ENCODE peak calls at places on chromosomes 11 and 22, in six cellular contexts. One of them, this sample, is unnamed.

GRCh38 chr11:35564246-35564595 is 38.8 kb upstream of the PAMR1 start:
- DNase-seq in HCT116: no peak
- DNase-seq in PC-3: no peak
- DNase-seq in GM23248: no peak
- DNase-seq in neural progenitor cell: no peak
- DNase-seq in MM.1S: no peak
- DNase-seq in this sample: no peak

GRCh38 chr22:38973289-38974169 is 8.6 kb upstream of the APOBEC3B start:
- DNase-seq in PC-3: peak
- DNase-seq in GM23248: peak
- DNase-seq in neural progenitor cell: peak
- DNase-seq in HCT116: no peak
- DNase-seq in MM.1S: peak
- DNase-seq in this sample: no peak

GRCh38 chr11:65859812-65860277 is 388 bp upstream of the MUS81 start:
- DNase-seq in neural progenitor cell: peak
- DNase-seq in GM23248: peak
- DNase-seq in MM.1S: peak
- DNase-seq in HCT116: no peak
- DNase-seq in PC-3: no peak
- DNase-seq in this sample: no peak

GRCh38 chr11:131111775-131112174 is 195.5 kb upstream of the SNX19 start:
- DNase-seq in HCT116: no peak
- DNase-seq in PC-3: no peak
- DNase-seq in neural progenitor cell: no peak
- DNase-seq in MM.1S: no peak
- DNase-seq in GM23248: no peak
- DNase-seq in this sample: no peak

GRCh38 chr11:32434387-32435151 is 770 bp downstream of the WT1 start:
- DNase-seq in PC-3: peak
- DNase-seq in HCT116: no peak
- DNase-seq in MM.1S: no peak
- DNase-seq in neural progenitor cell: peak
- DNase-seq in GM23248: no peak
- DNase-seq in this sample: peak

GRCh38 chr11:79543101-79543500 is 102.3 kb upstream of the TENM4 start:
- DNase-seq in HCT116: no peak
- DNase-seq in neural progenitor cell: no peak
- DNase-seq in MM.1S: no peak
- DNase-seq in GM23248: no peak
- DNase-seq in PC-3: no peak
- DNase-seq in this sample: no peak

GRCh38 chr11:56333156-56333555 is 12.7 kb upstream of the OR8K1 start:
- DNase-seq in MM.1S: no peak
- DNase-seq in HCT116: no peak
- DNase-seq in neural progenitor cell: no peak
- DNase-seq in GM23248: no peak
- DNase-seq in PC-3: no peak
- DNase-seq in this sample: no peak

GRCh38 chr22:50317674-50318073 is 9.1 kb downstream of the DENND6B start:
- DNase-seq in PC-3: no peak
- DNase-seq in HCT116: no peak
- DNase-seq in GM23248: no peak
- DNase-seq in neural progenitor cell: no peak
- DNase-seq in MM.1S: no peak
- DNase-seq in this sample: peak

GRCh38 chr11:47152953-47153950 is 23.4 kb downstream of the ARFGAP2 start:
- DNase-seq in PC-3: peak
- DNase-seq in neural progenitor cell: peak
- DNase-seq in GM23248: peak
- DNase-seq in HCT116: no peak
- DNase-seq in MM.1S: peak
- DNase-seq in this sample: peak

GRCh38 chr22:46437990-46438389 is 99.4 kb downstream of the CELSR1 start:
- DNase-seq in HCT116: no peak
- DNase-seq in PC-3: no peak
- DNase-seq in MM.1S: no peak
- DNase-seq in neural progenitor cell: no peak
- DNase-seq in GM23248: no peak
- DNase-seq in this sample: no peak

GRCh38 chr11:92893276-92893675 is 76.2 kb upstream of the MTNR1B start:
- DNase-seq in PC-3: no peak
- DNase-seq in neural progenitor cell: no peak
- DNase-seq in GM23248: peak
- DNase-seq in HCT116: no peak
- DNase-seq in MM.1S: peak
- DNase-seq in this sample: no peak

GRCh38 chr11:82686211-82686610 is 47.5 kb downstream of the FAM181B start:
- DNase-seq in neural progenitor cell: no peak
- DNase-seq in PC-3: no peak
- DNase-seq in GM23248: no peak
- DNase-seq in MM.1S: no peak
- DNase-seq in HCT116: no peak
- DNase-seq in this sample: no peak

GRCh38 chr11:69233761-69234136 is 60.2 kb upstream of the MYEOV start:
- DNase-seq in PC-3: no peak
- DNase-seq in MM.1S: no peak
- DNase-seq in neural progenitor cell: no peak
- DNase-seq in GM23248: no peak
- DNase-seq in HCT116: no peak
- DNase-seq in this sample: no peak

GRCh38 chr11:64789331-64790204 is 11.2 kb upstream of the SF1 start:
- DNase-seq in MM.1S: no peak
- DNase-seq in PC-3: no peak
- DNase-seq in HCT116: no peak
- DNase-seq in neural progenitor cell: no peak
- DNase-seq in GM23248: no peak
- DNase-seq in this sample: peak

GRCh38 chr11:72239849-72240460 is 4.0 kb downstream of the PHOX2A start:
- DNase-seq in neural progenitor cell: peak
- DNase-seq in GM23248: peak
- DNase-seq in MM.1S: no peak
- DNase-seq in PC-3: peak
- DNase-seq in HCT116: no peak
- DNase-seq in this sample: no peak

GRCh38 chr11:72242141-72242540 is 1.8 kb downstream of the PHOX2A start:
- DNase-seq in GM23248: no peak
- DNase-seq in MM.1S: no peak
- DNase-seq in HCT116: no peak
- DNase-seq in neural progenitor cell: no peak
- DNase-seq in PC-3: no peak
- DNase-seq in this sample: no peak

GRCh38 chr11:72239296-72239848 is 4.6 kb downstream of the PHOX2A start:
- DNase-seq in MM.1S: no peak
- DNase-seq in HCT116: no peak
- DNase-seq in GM23248: peak
- DNase-seq in neural progenitor cell: peak
- DNase-seq in PC-3: peak
- DNase-seq in this sample: peak

GRCh38 chr11:72241290-72241781 is 2.6 kb downstream of the PHOX2A start:
- DNase-seq in PC-3: no peak
- DNase-seq in GM23248: no peak
- DNase-seq in neural progenitor cell: peak
- DNase-seq in HCT116: no peak
- DNase-seq in MM.1S: no peak
- DNase-seq in this sample: peak

DNA sequence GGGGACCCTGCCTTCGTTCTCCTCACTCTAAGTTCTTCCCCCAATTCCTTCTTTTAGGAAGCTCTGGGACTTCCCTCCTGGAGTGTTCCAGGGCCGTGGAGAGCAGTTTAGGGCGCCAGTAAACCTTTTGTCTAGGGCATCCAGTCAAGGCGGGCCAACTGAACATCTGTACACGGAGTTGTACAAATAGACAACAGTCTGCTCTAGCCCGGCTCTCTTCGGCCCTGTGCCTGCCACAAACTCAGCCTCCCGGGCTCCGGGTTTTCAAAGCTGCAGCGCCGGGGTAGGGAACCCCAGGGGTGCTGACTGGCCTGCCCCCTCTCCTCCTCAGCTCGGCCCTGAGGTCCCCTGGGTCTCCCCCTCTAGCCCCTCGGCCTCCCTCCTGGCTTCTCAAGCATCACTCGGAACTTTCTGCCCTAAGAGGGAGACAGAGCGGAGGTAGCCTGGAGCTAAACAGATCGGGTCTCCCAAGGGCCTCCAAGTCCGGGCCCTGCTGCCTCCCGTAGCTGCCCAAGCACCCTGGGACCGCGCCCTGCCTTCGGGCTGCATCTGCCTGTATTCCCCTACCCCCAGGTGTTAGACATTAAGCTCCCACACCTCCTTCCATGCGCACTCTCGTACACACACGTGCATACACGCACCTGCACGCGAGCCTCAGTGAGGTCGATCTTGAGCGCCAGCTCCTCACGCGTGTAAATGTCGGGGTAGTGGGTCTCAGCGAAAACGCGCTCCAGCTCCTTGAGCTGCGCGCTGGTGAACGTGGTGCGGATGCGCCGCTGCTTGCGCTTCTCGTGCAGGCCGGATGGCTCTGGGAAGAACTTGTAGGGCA is 3.3 kb downstream of the PHOX2A start:
- DNase-seq in GM23248: peak
- DNase-seq in neural progenitor cell: peak
- DNase-seq in MM.1S: no peak
- DNase-seq in HCT116: no peak
- DNase-seq in PC-3: no peak
- DNase-seq in this sample: no peak
- H3K9ac ChIP-seq in GM23248: peak
- H3K9ac ChIP-seq in neural progenitor cell: no peak
- H3K9ac ChIP-seq in MM.1S: no peak
- H3K9ac ChIP-seq in HCT116: no peak
- H3K9ac ChIP-seq in PC-3: no peak
- H3K9ac ChIP-seq in this sample: peak

DNA sequence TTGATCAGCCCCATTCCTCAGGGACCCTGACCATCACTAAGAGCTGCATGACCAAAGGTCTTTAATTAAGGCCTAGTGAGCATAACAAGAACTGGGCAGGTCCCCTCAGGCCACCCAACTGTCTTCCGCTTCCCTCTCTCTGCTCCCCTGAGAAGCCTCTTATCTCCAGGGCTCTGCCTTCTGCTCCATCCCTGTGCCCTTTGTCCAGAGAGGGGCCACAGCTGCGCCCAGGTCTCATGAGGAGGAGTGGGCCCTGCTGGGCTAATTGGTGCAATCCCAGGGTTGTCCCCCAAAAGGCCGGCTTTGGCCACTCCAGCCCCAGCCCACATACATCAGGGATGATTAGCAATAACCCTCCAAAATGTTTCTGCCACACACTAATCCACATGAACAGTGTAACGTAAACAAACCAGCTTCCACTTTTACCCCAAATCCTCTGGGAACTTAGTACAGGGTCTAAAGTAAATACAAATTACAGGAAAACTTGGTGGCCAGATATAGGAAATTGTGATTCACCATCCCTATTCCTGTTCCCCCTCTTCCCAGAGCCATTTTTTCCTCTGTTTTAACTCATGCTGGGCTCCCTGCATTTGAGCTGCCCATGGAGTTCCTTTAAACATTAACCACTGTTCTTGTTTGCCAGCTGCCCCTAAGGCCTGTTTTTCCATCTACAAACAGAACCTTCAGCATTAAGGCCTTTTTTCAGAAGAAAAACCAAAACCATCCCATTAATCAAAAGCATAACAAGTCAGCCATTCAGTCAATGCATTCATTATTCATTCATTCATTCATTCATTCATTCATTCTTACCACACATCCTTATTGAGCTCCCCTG is 34.6 kb upstream of the CAVIN3 start:
- DNase-seq in neural progenitor cell: no peak
- DNase-seq in HCT116: no peak
- DNase-seq in PC-3: no peak
- DNase-seq in GM23248: no peak
- DNase-seq in MM.1S: no peak
- DNase-seq in this sample: no peak
- TF ChIP-seq EZH2phosphoT487 in neural progenitor cell: no peak
- TF ChIP-seq EZH2phosphoT487 in HCT116: no peak
- TF ChIP-seq EZH2phosphoT487 in PC-3: no peak
- TF ChIP-seq EZH2phosphoT487 in GM23248: no peak
- TF ChIP-seq EZH2phosphoT487 in MM.1S: no peak
- TF ChIP-seq EZH2phosphoT487 in this sample: no peak

GRCh38 chr11:12177739-12178338 is 67.4 kb downstream of the MICAL2 start:
- DNase-seq in GM23248: no peak
- DNase-seq in MM.1S: no peak
- DNase-seq in PC-3: no peak
- DNase-seq in HCT116: no peak
- DNase-seq in neural progenitor cell: no peak
- DNase-seq in this sample: no peak

GRCh38 chr11:12179019-12179418 is 68.6 kb downstream of the MICAL2 start:
- DNase-seq in HCT116: no peak
- DNase-seq in GM23248: no peak
- DNase-seq in neural progenitor cell: no peak
- DNase-seq in PC-3: no peak
- DNase-seq in MM.1S: no peak
- DNase-seq in this sample: no peak

GRCh38 chr11:12182650-12183511 is 72.5 kb downstream of the MICAL2 start:
- DNase-seq in MM.1S: no peak
- DNase-seq in PC-3: peak
- DNase-seq in neural progenitor cell: no peak
- DNase-seq in GM23248: peak
- DNase-seq in HCT116: peak
- DNase-seq in this sample: no peak

GRCh38 chr11:12179521-12179920 is 69.1 kb downstream of the MICAL2 start:
- DNase-seq in HCT116: no peak
- DNase-seq in MM.1S: no peak
- DNase-seq in GM23248: no peak
- DNase-seq in neural progenitor cell: no peak
- DNase-seq in PC-3: no peak
- DNase-seq in this sample: no peak

GRCh38 chr11:12180257-12181205 is 70.1 kb downstream of the MICAL2 start:
- DNase-seq in GM23248: no peak
- DNase-seq in HCT116: no peak
- DNase-seq in PC-3: no peak
- DNase-seq in neural progenitor cell: no peak
- DNase-seq in MM.1S: no peak
- DNase-seq in this sample: no peak
- H3K9ac ChIP-seq in GM23248: no peak
- H3K9ac ChIP-seq in HCT116: peak
- H3K9ac ChIP-seq in PC-3: no peak
- H3K9ac ChIP-seq in neural progenitor cell: no peak
- H3K9ac ChIP-seq in MM.1S: no peak
- H3K9ac ChIP-seq in this sample: peak

GRCh38 chr11:83709434-83709833 is 423.3 kb upstream of the CCDC90B start:
- DNase-seq in neural progenitor cell: no peak
- DNase-seq in HCT116: no peak
- DNase-seq in PC-3: no peak
- DNase-seq in MM.1S: peak
- DNase-seq in GM23248: no peak
- DNase-seq in this sample: no peak

GRCh38 chr11:83711035-83711630 is 425.0 kb upstream of the CCDC90B start:
- DNase-seq in GM23248: peak
- DNase-seq in MM.1S: no peak
- DNase-seq in neural progenitor cell: no peak
- DNase-seq in HCT116: no peak
- DNase-seq in PC-3: no peak
- DNase-seq in this sample: no peak

GRCh38 chr11:83715927-83716525 is 429.9 kb upstream of the CCDC90B start:
- DNase-seq in MM.1S: no peak
- DNase-seq in neural progenitor cell: no peak
- DNase-seq in HCT116: no peak
- DNase-seq in PC-3: no peak
- DNase-seq in GM23248: no peak
- DNase-seq in this sample: no peak

GRCh38 chr11:83717551-83717950 is 431.4 kb upstream of the CCDC90B start:
- DNase-seq in HCT116: no peak
- DNase-seq in neural progenitor cell: no peak
- DNase-seq in GM23248: peak
- DNase-seq in MM.1S: peak
- DNase-seq in PC-3: no peak
- DNase-seq in this sample: no peak

GRCh38 chr11:83713701-83714100 is 427.5 kb upstream of the CCDC90B start:
- DNase-seq in MM.1S: no peak
- DNase-seq in PC-3: no peak
- DNase-seq in GM23248: peak
- DNase-seq in HCT116: no peak
- DNase-seq in neural progenitor cell: no peak
- DNase-seq in this sample: no peak
- TF ChIP-seq EZH2phosphoT487 in MM.1S: no peak
- TF ChIP-seq EZH2phosphoT487 in PC-3: no peak
- TF ChIP-seq EZH2phosphoT487 in GM23248: peak
- TF ChIP-seq EZH2phosphoT487 in HCT116: no peak
- TF ChIP-seq EZH2phosphoT487 in neural progenitor cell: no peak
- TF ChIP-seq EZH2phosphoT487 in this sample: no peak

This sample was measured in SK-N-SH.